ENCODE peak calls at places on chromosome 3, in nine cellular contexts. T is HepG2; N is PC-3; Y is A673; P is CD4-positive, CD25-positive, alpha-beta regulatory T cell; A is psoas muscle; Q is body of pancreas; R is PC-9; X is A549. F is an unnamed sample.

GRCh38 chr3:11077466-11077865 is 76.8 kb upstream of the HRH1 start:
- DNase-seq in N (peak), P (no peak), T (no peak), Q (peak), R (no peak), A (no peak), X (no peak), Y (no peak), F (no peak)

GRCh38 chr3:11317300-11317699 is 45.1 kb downstream of the ATG7 start:
- DNase-seq in X (no peak), T (no peak), Q (no peak), Y (no peak), A (no peak), N (no peak), P (no peak), R (no peak), F (no peak)

GRCh38 chr3:140078940-140079339 is 144.0 kb downstream of the CLSTN2 start:
- DNase-seq in R (no peak), X (no peak), N (no peak), A (no peak), Q (no peak), Y (no peak), T (no peak), P (no peak), F (no peak)

GRCh38 chr3:19775744-19776143 is 158.3 kb downstream of the EFHB start:
- DNase-seq in R (no peak), X (no peak), A (no peak), Y (no peak), N (no peak), Q (no peak), P (no peak), T (no peak), F (no peak)

GRCh38 chr3:24315342-24315741 is 179.3 kb downstream of the THRB start:
- DNase-seq in Y (no peak), T (no peak), R (no peak), X (no peak), Q (no peak), A (no peak), P (no peak), N (peak), F (no peak)

GRCh38 chr3:32391643-32392529 is at the start of gene CMTM7:
- DNase-seq in X (peak), N (peak), R (peak), Q (peak), T (peak), A (peak), P (peak), Y (no peak), F (no peak)

GRCh38 chr3:127612966-127613365 is 14.8 kb downstream of the MCM2 start:
- DNase-seq in Y (no peak), R (no peak), A (no peak), T (no peak), N (no peak), P (no peak), Q (no peak), X (no peak), F (no peak)

GRCh38 chr3:165502707-165503106 is 306.5 kb upstream of the SLITRK3 start:
- DNase-seq in Y (peak), R (no peak), T (no peak), N (no peak), Q (no peak), A (no peak), X (no peak), P (no peak), F (no peak)

GRCh38 chr3:13879946-13880810 is at the start of gene WNT7A:
- DNase-seq in X (peak), Q (no peak), R (peak), P (peak), T (no peak), Y (peak), N (peak), A (no peak), F (no peak)

GRCh38 chr3:61562810-61563613 is 1.6 kb downstream of the PTPRG start:
- DNase-seq in N (no peak), A (peak), R (no peak), X (peak), Q (no peak), Y (no peak), P (peak), T (peak), F (no peak)

GRCh38 chr3:87792193-87792531 is 266.6 kb downstream of the CGGBP1 start:
- DNase-seq in T (no peak), A (no peak), X (no peak), R (no peak), Q (no peak), P (no peak), Y (no peak), N (no peak), F (no peak)
- H3K4me3 ChIP-seq in T (no peak), A (peak), X (peak), R (no peak), Q (peak), P (no peak), Y (peak), N (peak), F (peak)

GRCh38 chr3:4406746-4407568 is 60.1 kb downstream of the SUMF1 start:
- DNase-seq in P (peak), N (peak), T (no peak), X (no peak), Q (peak), A (no peak), R (no peak), Y (no peak), F (no peak)

GRCh38 chr3:4407941-4408340 is 59.1 kb downstream of the SUMF1 start:
- DNase-seq in Q (no peak), N (no peak), Y (no peak), P (no peak), T (no peak), X (no peak), R (no peak), A (no peak), F (peak)

GRCh38 chr3:4409415-4409814 is 57.7 kb downstream of the SUMF1 start:
- DNase-seq in Y (no peak), X (no peak), T (no peak), N (no peak), R (no peak), P (peak), Q (no peak), A (no peak), F (peak)

GRCh38 chr3:4411236-4411635 is 55.8 kb downstream of the SUMF1 start:
- DNase-seq in A (no peak), P (no peak), Y (no peak), Q (no peak), T (peak), R (no peak), N (no peak), X (no peak), F (no peak)

DNA sequence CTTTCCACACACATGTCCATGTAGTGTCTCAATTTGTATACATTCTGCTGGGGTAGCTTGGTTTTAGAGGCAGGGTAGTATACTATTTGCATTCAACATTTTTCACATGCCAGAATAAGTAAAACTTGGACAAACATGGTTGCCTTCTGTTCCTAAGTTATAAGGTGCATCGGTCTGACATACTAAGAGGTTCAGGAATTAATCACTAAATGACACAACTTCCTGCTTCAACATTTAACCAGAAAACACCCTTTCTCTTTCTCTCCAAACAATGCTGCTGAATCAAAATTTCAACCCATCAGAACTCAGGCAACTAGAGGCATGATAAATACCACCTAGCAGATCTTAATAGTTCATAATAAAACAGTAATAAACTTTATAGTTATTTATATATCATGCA is 56.9 kb downstream of the SUMF1 start:
- DNase-seq in Q (no peak), N (peak), R (no peak), T (no peak), Y (no peak), X (no peak), A (no peak), P (peak), F (no peak)
- H3K27ac ChIP-seq in Q (no peak), N (peak), R (no peak), T (no peak), Y (no peak), X (no peak), A (no peak), P (no peak), F (no peak)

GRCh38 chr3:147411235-147411607 is 2.1 kb downstream of the ZIC1 start:
- DNase-seq in Y (peak), T (no peak), X (no peak), Q (no peak), P (no peak), R (no peak), N (no peak), A (no peak), F (peak)

GRCh38 chr3:147409143-147410121 is at the start of gene ZIC1:
- DNase-seq in Q (no peak), P (no peak), X (no peak), N (no peak), R (no peak), Y (no peak), T (no peak), A (peak), F (no peak)

GRCh38 chr3:147410518-147411234 is 1.5 kb downstream of the ZIC1 start:
- DNase-seq in Q (no peak), R (no peak), T (no peak), N (no peak), P (peak), A (peak), Y (peak), X (no peak), F (peak)

GRCh38 chr3:147411777-147412176 is 2.6 kb downstream of the ZIC1 start:
- DNase-seq in P (no peak), X (no peak), R (no peak), Q (no peak), Y (no peak), A (no peak), N (no peak), T (no peak), F (no peak)

GRCh38 chr3:147410126-147410517 is 957 bp downstream of the ZIC1 start:
- DNase-seq in P (no peak), A (no peak), T (no peak), Q (no peak), Y (no peak), X (no peak), R (no peak), N (no peak), F (no peak)
- H3K4me3 ChIP-seq in P (no peak), A (peak), T (no peak), Q (no peak), Y (peak), X (peak), R (no peak), N (no peak), F (peak)

GRCh38 chr3:99286266-99286845 is 352.0 kb upstream of the COL8A1 start:
- DNase-seq in T (no peak), P (no peak), Q (no peak), Y (peak), N (no peak), R (no peak), X (no peak), A (no peak), F (no peak)

DNA sequence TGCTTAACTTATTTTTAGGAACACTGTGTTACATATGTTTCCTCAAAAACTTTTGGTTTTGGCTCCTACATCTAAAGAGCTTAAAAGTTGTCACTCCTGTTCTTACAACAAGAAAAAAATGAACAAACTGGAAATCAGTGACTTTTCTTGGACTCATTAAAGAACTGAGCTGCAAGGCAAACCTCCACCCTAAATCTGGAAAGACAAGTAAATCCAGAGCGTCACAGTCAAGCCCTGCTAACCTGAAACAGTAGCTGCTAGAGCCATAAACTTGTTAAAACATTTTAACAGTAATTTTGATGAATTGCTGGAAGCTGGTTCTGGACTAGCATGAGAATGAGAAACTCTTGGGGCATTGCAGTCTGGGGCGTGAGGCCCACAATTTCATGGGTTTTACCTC is 350.5 kb upstream of the COL8A1 start:
- DNase-seq in X (no peak), T (no peak), A (no peak), R (no peak), Y (no peak), Q (no peak), N (peak), P (no peak), F (no peak)
- H3K27ac ChIP-seq in X (no peak), T (no peak), A (no peak), R (no peak), Y (no peak), Q (no peak), N (no peak), P (no peak), F (no peak)

DNA sequence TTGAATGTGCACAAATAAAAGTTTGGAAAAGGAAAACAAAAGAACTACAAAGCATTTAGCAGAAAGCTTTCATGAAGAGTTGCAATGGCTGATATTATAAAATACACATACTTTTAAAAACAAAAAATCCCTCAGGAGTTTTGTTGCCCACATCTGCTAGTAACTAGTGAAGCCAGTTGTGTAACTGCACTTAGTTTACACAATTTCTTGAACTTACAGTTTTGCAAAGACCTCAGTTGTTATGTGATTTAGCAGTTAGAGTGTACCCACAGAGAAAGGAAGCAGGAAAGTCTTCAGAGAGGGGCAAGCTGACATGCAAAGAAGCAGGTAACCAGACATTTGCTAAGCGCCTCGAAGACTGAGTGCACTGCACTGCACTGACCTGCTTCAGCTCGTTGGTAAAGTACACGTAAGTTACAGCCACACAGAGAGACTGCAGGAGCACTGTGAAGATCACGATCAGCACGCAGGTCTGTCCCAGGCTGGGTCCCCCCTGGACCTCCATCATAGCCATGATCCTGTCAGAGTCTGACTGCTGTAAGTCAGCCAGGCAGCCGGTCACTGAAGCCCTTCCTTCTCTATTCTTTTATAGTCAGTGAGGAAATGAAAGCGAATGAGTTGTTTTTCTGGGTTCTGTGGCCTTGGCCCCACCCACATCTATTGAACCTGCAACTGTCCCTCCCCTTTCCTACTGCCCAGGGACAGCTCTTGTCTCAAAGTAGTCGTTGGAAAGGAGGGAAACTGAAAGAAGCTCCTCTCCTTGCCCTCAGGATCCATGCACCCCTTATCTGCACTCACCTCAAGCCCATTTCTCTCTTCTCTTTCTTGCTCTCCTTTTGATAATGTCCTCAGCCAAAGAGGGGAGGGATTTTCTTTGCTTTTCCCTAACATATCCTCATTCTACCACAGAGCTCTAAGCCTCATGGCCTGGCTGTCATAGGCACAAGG is at the start of gene TNFSF10:
- DNase-seq in N (peak), A (peak), T (peak), Y (no peak), X (no peak), Q (peak), P (peak), R (peak), F (peak)
- H3K4me3 ChIP-seq in N (peak), A (peak), T (peak), Y (no peak), X (peak), Q (peak), P (peak), R (peak), F (peak)

DNA sequence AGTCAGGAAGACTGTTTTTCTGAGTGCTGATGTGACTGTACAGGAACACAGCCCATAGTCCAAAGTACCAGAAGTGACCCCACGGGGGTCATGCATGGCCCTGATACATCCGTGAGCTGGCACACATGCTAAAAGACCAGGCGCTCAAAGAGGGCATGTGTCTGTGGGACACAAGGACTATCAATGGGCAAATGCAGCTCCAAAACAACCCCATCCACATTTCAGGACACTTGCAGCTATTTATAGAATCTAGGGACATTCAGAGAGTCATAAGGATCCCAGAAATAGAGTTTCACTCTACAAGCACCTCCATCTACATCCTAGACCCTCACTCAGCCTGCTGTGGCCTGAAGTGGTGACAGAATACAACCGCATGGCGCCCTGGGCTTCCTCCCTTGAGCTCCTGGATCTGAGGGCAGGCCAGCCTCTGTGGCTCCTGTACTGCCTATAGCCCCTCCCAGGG is 17.0 kb downstream of the SLC25A20 start:
- DNase-seq in Q (no peak), T (no peak), Y (no peak), X (no peak), P (no peak), N (no peak), A (no peak), R (no peak), F (no peak)
- H3K27ac ChIP-seq in Q (no peak), T (no peak), Y (no peak), X (no peak), P (no peak), N (no peak), A (peak), R (no peak), F (no peak)

F was measured in esophagus muscularis mucosa.